ENCODE peak calls at places on chromosomes 3 and 15, in four cellular contexts. One of them, this sample, is unnamed.

GRCh38 chr15:62870216-62870615 is 172.3 kb upstream of the TPM1 start:
- DNase-seq in testis: no peak
- DNase-seq in uterus: no peak
- DNase-seq in transverse colon: no peak
- DNase-seq in this sample: no peak

GRCh38 chr3:64008487-64008886 is 14.8 kb downstream of the PSMD6 start:
- DNase-seq in testis: no peak
- DNase-seq in uterus: no peak
- DNase-seq in transverse colon: no peak
- DNase-seq in this sample: no peak

GRCh38 chr3:195260286-195260905 is 10.6 kb downstream of the XXYLT1 start:
- DNase-seq in testis: peak
- DNase-seq in uterus: no peak
- DNase-seq in transverse colon: peak
- DNase-seq in this sample: peak

GRCh38 chr15:78440375-78441373 is 2.7 kb downstream of the IREB2 start:
- DNase-seq in testis: no peak
- DNase-seq in uterus: no peak
- DNase-seq in transverse colon: no peak
- DNase-seq in this sample: no peak

GRCh38 chr15:99683000-99683670 is 50.1 kb downstream of the LYSMD4 start:
- DNase-seq in testis: no peak
- DNase-seq in uterus: no peak
- DNase-seq in transverse colon: no peak
- DNase-seq in this sample: no peak

GRCh38 chr15:47900731-47901130 is 183.4 kb downstream of the SEMA6D start:
- DNase-seq in testis: no peak
- DNase-seq in uterus: no peak
- DNase-seq in transverse colon: no peak
- DNase-seq in this sample: no peak

GRCh38 chr3:13563911-13564310 is 15.0 kb downstream of the FBLN2 start:
- DNase-seq in testis: no peak
- DNase-seq in uterus: no peak
- DNase-seq in transverse colon: no peak
- DNase-seq in this sample: no peak

GRCh38 chr3:77254967-77255831 is 215.3 kb downstream of the ROBO2 start:
- DNase-seq in testis: peak
- DNase-seq in uterus: peak
- DNase-seq in transverse colon: peak
- DNase-seq in this sample: peak

GRCh38 chr3:1843111-1843510 is 255.6 kb upstream of the CNTN4 start:
- DNase-seq in testis: no peak
- DNase-seq in uterus: no peak
- DNase-seq in transverse colon: no peak
- DNase-seq in this sample: no peak

GRCh38 chr3:148600902-148601765 is 96.6 kb upstream of the AGTR1 start:
- DNase-seq in testis: no peak
- DNase-seq in uterus: no peak
- DNase-seq in transverse colon: peak
- DNase-seq in this sample: no peak

GRCh38 chr15:41894791-41895463 is 1.1 kb upstream of the SPTBN5 start:
- DNase-seq in testis: peak
- DNase-seq in uterus: peak
- DNase-seq in transverse colon: peak
- DNase-seq in this sample: peak

GRCh38 chr3:196268270-196269163 is 19.0 kb downstream of the PCYT1A start:
- DNase-seq in testis: peak
- DNase-seq in uterus: no peak
- DNase-seq in transverse colon: no peak
- DNase-seq in this sample: no peak

GRCh38 chr15:64071931-64072765 is 21.5 kb downstream of the CIAO2A start:
- DNase-seq in testis: no peak
- DNase-seq in uterus: no peak
- DNase-seq in transverse colon: no peak
- DNase-seq in this sample: no peak

GRCh38 chr3:130508970-130509369 is 8.0 kb upstream of the COL6A6 start:
- DNase-seq in testis: peak
- DNase-seq in uterus: peak
- DNase-seq in transverse colon: no peak
- DNase-seq in this sample: peak

GRCh38 chr3:116155830-116156229 is 289.5 kb downstream of the LSAMP start:
- DNase-seq in testis: no peak
- DNase-seq in uterus: no peak
- DNase-seq in transverse colon: no peak
- DNase-seq in this sample: no peak

GRCh38 chr15:68581725-68582124 is 2.9 kb downstream of the CORO2B start:
- DNase-seq in testis: no peak
- DNase-seq in uterus: no peak
- DNase-seq in transverse colon: no peak
- DNase-seq in this sample: no peak

GRCh38 chr15:59185725-59186124 is 20.9 kb upstream of the LDHAL6B start:
- DNase-seq in testis: no peak
- DNase-seq in uterus: no peak
- DNase-seq in transverse colon: no peak
- DNase-seq in this sample: no peak

GRCh38 chr3:128911911-128912310 is 32.5 kb downstream of the ACAD9 start:
- DNase-seq in testis: no peak
- DNase-seq in uterus: no peak
- DNase-seq in transverse colon: no peak
- DNase-seq in this sample: no peak

GRCh38 chr15:92664178-92664900 is 8.8 kb upstream of the FAM174B start:
- DNase-seq in testis: no peak
- DNase-seq in uterus: no peak
- DNase-seq in transverse colon: no peak
- DNase-seq in this sample: no peak

GRCh38 chr3:80190051-80190450 is 422.3 kb upstream of the ROBO1 start:
- DNase-seq in testis: no peak
- DNase-seq in uterus: no peak
- DNase-seq in transverse colon: no peak
- DNase-seq in this sample: peak

GRCh38 chr3:132569153-132569552 is 27.9 kb upstream of the ACKR4 start:
- DNase-seq in testis: no peak
- DNase-seq in uterus: no peak
- DNase-seq in transverse colon: no peak
- DNase-seq in this sample: no peak
- TF ChIP-seq POLR2A in testis: no peak
- TF ChIP-seq POLR2A in uterus: no peak
- TF ChIP-seq POLR2A in transverse colon: no peak
- TF ChIP-seq POLR2A in this sample: no peak

DNA sequence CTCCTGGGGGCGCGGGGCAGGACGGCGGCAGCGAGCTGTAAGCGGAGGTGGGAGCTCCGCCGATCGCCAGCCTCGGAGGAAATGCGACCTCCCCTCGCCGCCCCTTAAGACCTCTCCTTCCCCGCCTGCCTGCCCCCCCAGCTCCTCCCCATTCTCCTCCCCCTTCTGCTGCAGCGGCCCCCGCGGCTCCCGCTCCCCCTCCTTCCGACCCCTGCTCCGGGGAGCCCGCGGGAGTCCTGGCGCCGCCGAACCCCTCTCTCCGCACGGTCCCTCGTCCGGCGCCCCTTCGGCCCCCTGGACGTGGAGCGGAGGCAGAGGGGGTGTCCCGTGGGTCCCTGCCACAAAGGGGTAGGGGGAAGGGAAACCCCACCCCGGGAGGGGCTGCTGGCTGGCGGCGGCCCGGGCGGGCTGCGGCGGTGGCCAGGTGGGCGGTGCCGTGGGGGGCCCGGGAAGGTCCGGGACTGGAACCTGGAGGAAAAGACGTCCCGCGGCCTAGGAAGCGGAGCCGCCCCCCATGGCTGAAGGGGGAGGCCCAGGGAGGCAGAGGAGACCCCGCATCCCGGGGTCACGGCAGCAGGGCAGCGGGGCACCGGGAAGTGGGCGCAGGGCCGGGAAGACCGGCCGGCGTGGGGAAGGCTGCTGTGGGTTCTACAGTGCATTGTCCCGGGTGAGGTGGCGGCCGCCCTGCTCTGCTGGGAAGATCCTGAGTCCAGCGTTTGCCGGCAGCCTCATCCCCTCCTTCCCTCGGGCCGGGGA is at the start of gene FSTL1:
- DNase-seq in testis: peak
- DNase-seq in uterus: peak
- DNase-seq in transverse colon: peak
- DNase-seq in this sample: peak
- TF ChIP-seq POLR2A in testis: no peak
- TF ChIP-seq POLR2A in uterus: peak
- TF ChIP-seq POLR2A in transverse colon: peak
- TF ChIP-seq POLR2A in this sample: peak

GRCh38 chr15:67103021-67103420 is 37.6 kb downstream of the SMAD3 start:
- DNase-seq in testis: no peak
- DNase-seq in uterus: no peak
- DNase-seq in transverse colon: no peak
- DNase-seq in this sample: no peak

GRCh38 chr15:67103869-67104268 is 38.5 kb downstream of the SMAD3 start:
- DNase-seq in testis: no peak
- DNase-seq in uterus: no peak
- DNase-seq in transverse colon: no peak
- DNase-seq in this sample: no peak

GRCh38 chr15:67101981-67102929 is 36.9 kb downstream of the SMAD3 start:
- DNase-seq in testis: no peak
- DNase-seq in uterus: no peak
- DNase-seq in transverse colon: no peak
- DNase-seq in this sample: no peak

GRCh38 chr15:67104453-67104852 is 39.1 kb downstream of the SMAD3 start:
- DNase-seq in testis: no peak
- DNase-seq in uterus: no peak
- DNase-seq in transverse colon: no peak
- DNase-seq in this sample: no peak

DNA sequence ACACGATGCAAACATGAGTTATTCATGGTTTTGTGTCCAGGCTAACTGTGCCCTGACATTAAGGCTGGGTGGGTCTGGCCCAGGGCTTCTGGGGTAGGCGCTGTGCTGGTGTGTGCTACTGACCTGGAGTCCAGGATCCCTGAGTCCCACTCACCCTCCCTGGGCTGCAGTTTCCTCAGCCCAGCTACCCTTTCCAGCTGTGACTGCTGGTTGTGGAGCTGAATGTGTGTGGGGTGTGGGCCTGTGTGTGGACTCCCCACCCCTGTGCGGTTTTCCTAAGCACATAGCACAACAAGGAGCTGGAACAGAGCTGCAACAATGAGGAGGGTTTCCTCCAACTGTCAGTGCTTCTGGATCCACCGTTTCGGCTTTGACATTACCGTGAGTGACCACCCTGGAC is 38.0 kb downstream of the SMAD3 start:
- DNase-seq in testis: no peak
- DNase-seq in uterus: no peak
- DNase-seq in transverse colon: no peak
- DNase-seq in this sample: no peak
- TF ChIP-seq POLR2A in testis: no peak
- TF ChIP-seq POLR2A in uterus: no peak
- TF ChIP-seq POLR2A in transverse colon: no peak
- TF ChIP-seq POLR2A in this sample: no peak

GRCh38 chr3:16305121-16305541 is 40.1 kb downstream of the OXNAD1 start:
- DNase-seq in testis: no peak
- DNase-seq in uterus: no peak
- DNase-seq in transverse colon: no peak
- DNase-seq in this sample: no peak
- TF ChIP-seq POLR2A in testis: no peak
- TF ChIP-seq POLR2A in uterus: no peak
- TF ChIP-seq POLR2A in transverse colon: no peak
- TF ChIP-seq POLR2A in this sample: no peak

GRCh38 chr15:90119367-90119766 is 17.1 kb upstream of the IDH2 start:
- DNase-seq in testis: no peak
- DNase-seq in uterus: no peak
- DNase-seq in transverse colon: no peak
- DNase-seq in this sample: no peak

GRCh38 chr15:90121086-90121485 is 18.8 kb upstream of the IDH2 start:
- DNase-seq in testis: no peak
- DNase-seq in uterus: no peak
- DNase-seq in transverse colon: no peak
- DNase-seq in this sample: no peak

GRCh38 chr15:90114451-90114901 is 12.2 kb upstream of the IDH2 start:
- DNase-seq in testis: no peak
- DNase-seq in uterus: no peak
- DNase-seq in transverse colon: no peak
- DNase-seq in this sample: no peak

GRCh38 chr15:90113166-90113565 is 10.9 kb upstream of the IDH2 start:
- DNase-seq in testis: no peak
- DNase-seq in uterus: no peak
- DNase-seq in transverse colon: no peak
- DNase-seq in this sample: no peak

GRCh38 chr15:90115783-90116182 is 13.5 kb upstream of the IDH2 start:
- DNase-seq in testis: no peak
- DNase-seq in uterus: no peak
- DNase-seq in transverse colon: no peak
- DNase-seq in this sample: no peak
- TF ChIP-seq POLR2A in testis: no peak
- TF ChIP-seq POLR2A in uterus: no peak
- TF ChIP-seq POLR2A in transverse colon: no peak
- TF ChIP-seq POLR2A in this sample: no peak

DNA sequence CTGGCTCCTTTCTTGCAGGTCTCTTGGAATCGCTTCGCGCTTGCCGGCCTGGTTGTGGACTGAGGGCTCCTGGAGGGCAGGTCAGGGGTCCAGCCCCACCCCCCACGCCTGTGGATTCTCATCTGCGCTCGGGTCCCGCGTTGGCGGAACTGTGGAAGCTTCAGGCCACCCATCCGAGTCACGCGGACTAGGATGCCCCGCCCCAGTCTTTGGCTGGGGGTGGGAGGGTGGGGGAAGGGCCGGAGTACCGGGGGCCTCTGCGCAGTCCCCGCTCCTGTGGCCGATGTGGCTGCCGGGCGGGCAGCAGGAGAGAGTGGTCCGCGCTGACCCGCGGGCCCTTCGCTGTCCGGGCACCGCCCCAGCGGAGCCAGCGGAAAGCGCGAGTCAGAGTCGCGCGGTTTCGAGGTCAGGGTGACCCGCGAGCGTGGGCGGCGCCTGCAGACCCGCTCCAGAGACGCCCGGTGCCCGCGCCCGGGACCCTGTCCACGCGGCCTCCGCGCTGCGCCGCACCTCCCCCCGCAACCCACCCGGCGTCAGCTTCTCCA is 114.2 kb downstream of the KLF13 start:
- DNase-seq in testis: peak
- DNase-seq in uterus: peak
- DNase-seq in transverse colon: peak
- DNase-seq in this sample: peak
- TF ChIP-seq POLR2A in testis: no peak
- TF ChIP-seq POLR2A in uterus: peak
- TF ChIP-seq POLR2A in transverse colon: peak
- TF ChIP-seq POLR2A in this sample: no peak

This sample was measured in adrenal gland.